ENCODE peak calls at places on chromosomes 3 and 15, in four cellular contexts. C is activated T-cell treated with anti-CD3 and anti-CD28 coated beads, Interleukin-2, amount 50 U/mL, for 72 hours; I is A673; O is HEK293T. Z is an unnamed sample.

GRCh38 chr15:40512440-40512839 is 41.7 kb downstream of the CHST14 start:
- DNase-seq in O (no peak), I (no peak), C (no peak), Z (no peak)

GRCh38 chr15:99168601-99169580 is 64.0 kb downstream of the SYNM start:
- DNase-seq in C (no peak), I (no peak), O (no peak), Z (no peak)

GRCh38 chr15:65468229-65468628 is 45.5 kb upstream of the IGDCC4 start:
- DNase-seq in I (no peak), C (no peak), O (no peak), Z (no peak)

GRCh38 chr3:55191911-55192787 is 264.3 kb upstream of the LRTM1 start:
- DNase-seq in I (no peak), C (no peak), O (no peak), Z (peak)

GRCh38 chr15:68312701-68313204 is 35.2 kb downstream of the FEM1B start:
- DNase-seq in O (no peak), I (no peak), C (no peak), Z (no peak)

GRCh38 chr15:35667908-35668307 is 121.9 kb upstream of the DPH6 start:
- DNase-seq in C (no peak), I (no peak), O (no peak), Z (no peak)

GRCh38 chr3:52471371-52472238 is 16.2 kb downstream of the NISCH start:
- DNase-seq in I (no peak), C (peak), O (peak), Z (peak)

GRCh38 chr15:62648954-62649353 is 393.6 kb upstream of the TPM1 start:
- DNase-seq in O (no peak), C (no peak), I (peak), Z (no peak)

GRCh38 chr15:66701422-66702034 is 508 bp upstream of the SMAD6 start:
- DNase-seq in I (peak), O (peak), C (peak), Z (peak)

GRCh38 chr15:92661069-92661468 is 5.5 kb upstream of the FAM174B start:
- DNase-seq in O (no peak), I (no peak), C (no peak), Z (no peak)

GRCh38 chr15:27730878-27731277 is 368.2 kb downstream of the OCA2 start:
- DNase-seq in O (no peak), C (no peak), I (no peak), Z (no peak)

GRCh38 chr3:190566043-190566933 is 52.4 kb downstream of the IL1RAP start:
- DNase-seq in I (peak), O (no peak), C (peak), Z (peak)

GRCh38 chr15:90872481-90873184 is 4.2 kb downstream of the FURIN start:
- DNase-seq in O (peak), I (peak), C (peak), Z (peak)

GRCh38 chr15:78866824-78867223 is 5.9 kb upstream of the MORF4L1 start:
- DNase-seq in O (no peak), C (no peak), I (no peak), Z (peak)

GRCh38 chr3:13346481-13347389 is 73.4 kb downstream of the NUP210 start:
- DNase-seq in C (peak), I (peak), O (no peak), Z (no peak)

GRCh38 chr15:76529911-76530310 is 193.3 kb downstream of the ISL2 start:
- DNase-seq in C (no peak), O (no peak), I (no peak), Z (no peak)

GRCh38 chr3:14565791-14566588 is 25.8 kb upstream of the GRIP2 start:
- DNase-seq in I (no peak), C (no peak), O (no peak), Z (no peak)

GRCh38 chr3:103968751-103969150 is 1398.0 kb upstream of the ALCAM start:
- DNase-seq in C (no peak), I (no peak), O (no peak), Z (no peak)

GRCh38 chr3:65303431-65303830 is 615.6 kb upstream of the ADAMTS9 start:
- DNase-seq in I (no peak), C (no peak), O (no peak), Z (peak)

GRCh38 chr3:114496874-114497273 is 203.0 kb downstream of the TIGIT start:
- DNase-seq in C (no peak), O (no peak), I (no peak), Z (peak)

Z was measured in fibroblast of gingiva.